ENCODE peak calls at places on chromosome 12, in five cellular contexts. G is HepG2, B is H1, K is HCT116, X is K562. D is an unnamed sample.

GRCh38 chr12:12718382-12718761 is 1.2 kb downstream of the CDKN1B start:
- DNase-seq in G (no peak), B (no peak), K (no peak), X (no peak), D (no peak)

GRCh38 chr12:95788637-95789036 is 1.9 kb downstream of the NTN4 start:
- DNase-seq in G (no peak), B (no peak), K (no peak), X (no peak), D (no peak)

GRCh38 chr12:47207005-47207717 is 127.4 kb upstream of the AMIGO2 start:
- DNase-seq in G (no peak), B (no peak), K (no peak), X (no peak), D (peak)

GRCh38 chr12:47545938-47546609 is 159.8 kb downstream of the RPAP3 start:
- DNase-seq in G (no peak), B (no peak), K (no peak), X (no peak), D (no peak)

GRCh38 chr12:105330938-105331804 is 680 bp downstream of the C12orf75 start:
- DNase-seq in G (no peak), B (no peak), K (no peak), X (peak), D (no peak)

GRCh38 chr12:132046561-132046960 is 96.8 kb downstream of the EP400 start:
- DNase-seq in G (no peak), B (no peak), K (no peak), X (no peak), D (no peak)

GRCh38 chr12:102316723-102317122 is 119.1 kb upstream of the PMCH start:
- DNase-seq in G (no peak), B (no peak), K (no peak), X (no peak), D (no peak)

GRCh38 chr12:59833408-59833807 is 237.6 kb downstream of the SLC16A7 start:
- DNase-seq in G (no peak), B (no peak), K (no peak), X (no peak), D (no peak)

GRCh38 chr12:4900327-4900726 is 9.4 kb upstream of the KCNA1 start:
- DNase-seq in G (no peak), B (no peak), K (no peak), X (no peak), D (no peak)

GRCh38 chr12:63826002-63826585 is 18.4 kb upstream of the SRGAP1 start:
- DNase-seq in G (peak), B (no peak), K (peak), X (no peak), D (no peak)

GRCh38 chr12:44507471-44507870 is 368.6 kb downstream of the NELL2 start:
- DNase-seq in G (no peak), B (no peak), K (no peak), X (no peak), D (no peak)

GRCh38 chr12:49331360-49332222 is 5.4 kb downstream of the C1QL4 start:
- DNase-seq in G (peak), B (no peak), K (peak), X (peak), D (no peak)

GRCh38 chr12:49792976-49793580 is 35.1 kb downstream of the NCKAP5L start:
- DNase-seq in G (no peak), B (no peak), K (no peak), X (peak), D (no peak)

GRCh38 chr12:12660201-12660600 is 35.8 kb downstream of the GPR19 start:
- DNase-seq in G (no peak), B (no peak), K (no peak), X (no peak), D (no peak)

GRCh38 chr12:26704684-26705475 is 128.1 kb downstream of the ITPR2 start:
- DNase-seq in G (peak), B (no peak), K (no peak), X (no peak), D (no peak)

GRCh38 chr12:19761465-19761864 is 322.2 kb downstream of the AEBP2 start:
- DNase-seq in G (no peak), B (no peak), K (no peak), X (no peak), D (no peak)

GRCh38 chr12:44875954-44876553 is at the start of gene NELL2:
- DNase-seq in G (no peak), B (peak), K (no peak), X (peak), D (no peak)

GRCh38 chr12:54173066-54173726 is 15.6 kb downstream of the SMUG1 start:
- DNase-seq in G (no peak), B (no peak), K (no peak), X (peak), D (no peak)

GRCh38 chr12:132514216-132514820 is 24.4 kb downstream of the FBRSL1 start:
- DNase-seq in G (no peak), B (no peak), K (no peak), X (no peak), D (no peak)

GRCh38 chr12:12133785-12134184 is 63.0 kb downstream of the BCL2L14 start:
- DNase-seq in G (no peak), B (no peak), K (no peak), X (no peak), D (no peak)

GRCh38 chr12:96354326-96354725 is 45.9 kb downstream of the CDK17 start:
- DNase-seq in G (no peak), B (no peak), K (no peak), X (no peak), D (no peak)

GRCh38 chr12:107093547-107094448 is at the start of gene CRY1:
- DNase-seq in G (peak), B (peak), K (peak), X (peak), D (peak)

GRCh38 chr12:132238487-132239248 is 90.7 kb downstream of the GALNT9 start:
- DNase-seq in G (no peak), B (no peak), K (no peak), X (no peak), D (no peak)

GRCh38 chr12:132686831-132687210 is 321 bp downstream of the POLE start:
- DNase-seq in G (no peak), B (no peak), K (no peak), X (peak), D (no peak)

GRCh38 chr12:34033628-34034296 is 11.5 kb downstream of the ALG10 start:
- DNase-seq in G (peak), B (no peak), K (peak), X (peak), D (no peak)

GRCh38 chr12:3705349-3705675 is 47.6 kb downstream of the CRACR2A start:
- DNase-seq in G (no peak), B (no peak), K (no peak), X (no peak), D (no peak)

GRCh38 chr12:66086001-66086400 is 44.5 kb downstream of the LLPH start:
- DNase-seq in G (no peak), B (no peak), K (no peak), X (no peak), D (no peak)

GRCh38 chr12:12673296-12673695 is 22.7 kb downstream of the GPR19 start:
- DNase-seq in G (no peak), B (no peak), K (no peak), X (no peak), D (peak)

GRCh38 chr12:89456565-89456964 is 68.0 kb downstream of the GALNT4 start:
- DNase-seq in G (no peak), B (no peak), K (no peak), X (no peak), D (no peak)
- TF ChIP-seq ATF3 in G (no peak), B (no peak), K (no peak), X (no peak), D (no peak)

GRCh38 chr12:8953773-8954402 is 4.4 kb upstream of the M6PR start:
- DNase-seq in G (no peak), B (no peak), K (no peak), X (no peak), D (no peak)
- TF ChIP-seq SRF in G (no peak), B (no peak), K (no peak), X (no peak), D (no peak)

DNA sequence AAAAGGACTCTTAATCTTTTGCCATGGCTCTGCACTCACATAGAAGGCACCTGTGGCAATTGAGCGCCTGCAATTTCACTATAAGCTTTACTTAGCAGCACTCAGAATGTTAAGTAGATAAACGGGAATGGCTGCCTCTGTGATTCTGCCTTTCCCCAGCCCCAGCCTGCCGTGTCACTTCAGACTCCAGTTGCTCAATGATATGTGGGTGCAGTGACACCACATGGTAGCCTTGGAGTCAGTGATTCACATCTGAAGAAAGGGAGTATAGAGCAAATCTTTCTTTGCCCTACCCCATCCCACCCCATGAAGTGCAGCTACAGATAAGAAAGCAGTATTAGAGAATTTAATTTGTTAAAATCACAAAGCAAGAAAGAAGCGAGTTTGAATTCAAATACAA is 96.1 kb downstream of the ZFC3H1 start:
- DNase-seq in G (no peak), B (no peak), K (no peak), X (peak), D (no peak)
- TF ChIP-seq ATF3 in G (no peak), B (no peak), K (no peak), X (no peak), D (no peak)

GRCh38 chr12:42103155-42103554 is 41.5 kb downstream of the GXYLT1 start:
- DNase-seq in G (no peak), B (no peak), K (no peak), X (no peak), D (no peak)

GRCh38 chr12:42102720-42103119 is 42.0 kb downstream of the GXYLT1 start:
- DNase-seq in G (no peak), B (no peak), K (no peak), X (no peak), D (no peak)

GRCh38 chr12:42099433-42099832 is 45.2 kb downstream of the GXYLT1 start:
- DNase-seq in G (no peak), B (no peak), K (no peak), X (no peak), D (no peak)

GRCh38 chr12:42094277-42094676 is 50.4 kb downstream of the GXYLT1 start:
- DNase-seq in G (no peak), B (no peak), K (peak), X (no peak), D (no peak)

DNA sequence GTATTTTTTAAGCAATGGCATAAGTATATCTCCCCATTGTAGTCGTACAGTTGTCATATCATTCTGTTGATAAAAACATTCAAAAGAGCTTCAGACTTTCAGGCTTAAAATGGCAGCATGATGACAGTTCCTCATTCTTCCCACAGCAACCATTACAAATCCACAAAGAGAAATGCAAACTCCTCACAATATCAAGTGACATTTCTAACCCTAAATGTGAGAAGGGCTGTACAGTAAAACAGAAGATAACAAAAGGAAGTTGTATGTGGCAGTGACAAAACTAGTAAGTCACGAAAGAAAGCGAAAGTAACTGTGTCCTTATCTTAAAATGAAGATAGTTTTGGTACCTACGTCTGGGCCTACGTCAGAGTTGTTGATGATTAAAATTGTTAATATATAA is 46.7 kb downstream of the GXYLT1 start:
- DNase-seq in G (no peak), B (no peak), K (no peak), X (no peak), D (peak)
- TF ChIP-seq SRF in G (no peak), B (no peak), K (no peak), X (no peak), D (no peak)

GRCh38 chr12:1863823-1864222 is 43.5 kb downstream of the LRTM2 start:
- DNase-seq in G (no peak), B (no peak), K (no peak), X (no peak), D (no peak)

GRCh38 chr12:1865284-1865866 is 45.0 kb downstream of the LRTM2 start:
- DNase-seq in G (no peak), B (no peak), K (no peak), X (no peak), D (no peak)

GRCh38 chr12:1869145-1869544 is 48.8 kb downstream of the LRTM2 start:
- DNase-seq in G (no peak), B (no peak), K (no peak), X (no peak), D (no peak)

GRCh38 chr12:1864456-1864855 is 44.1 kb downstream of the LRTM2 start:
- DNase-seq in G (no peak), B (no peak), K (no peak), X (no peak), D (no peak)

DNA sequence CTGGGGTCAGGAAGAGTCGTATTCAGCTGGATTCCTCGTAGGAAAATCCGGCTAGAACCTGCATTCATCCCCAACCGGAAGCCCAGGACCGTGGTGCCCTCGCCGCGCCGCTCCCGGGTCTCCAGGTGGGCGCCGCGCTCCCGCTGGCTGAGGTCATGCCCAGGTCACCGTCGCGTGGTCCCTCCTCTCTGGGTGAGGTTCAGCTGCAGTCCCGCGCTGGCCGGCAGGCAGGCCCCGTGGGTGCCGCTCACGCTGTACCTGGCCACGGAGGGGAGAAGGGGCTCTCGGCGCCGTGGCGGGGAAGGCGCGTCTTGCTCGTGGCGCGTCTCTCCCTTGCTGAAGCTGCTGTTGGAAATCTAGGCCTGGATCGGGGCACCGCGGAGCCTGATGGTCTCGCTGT is 44.5 kb downstream of the LRTM2 start:
- DNase-seq in G (no peak), B (no peak), K (no peak), X (no peak), D (no peak)
- TF ChIP-seq ATF3 in G (no peak), B (no peak), K (no peak), X (no peak), D (no peak)

GRCh38 chr12:120500577-120500976 is 4.7 kb downstream of the DYNLL1 start:
- DNase-seq in G (no peak), B (no peak), K (no peak), X (no peak), D (no peak)
- TF ChIP-seq SRF in G (no peak), B (no peak), K (no peak), X (no peak), D (no peak)

GRCh38 chr12:119602695-119603094 is 9.1 kb downstream of the TMEM233 start:
- DNase-seq in G (no peak), B (no peak), K (no peak), X (no peak), D (no peak)

GRCh38 chr12:119601877-119602536 is 8.4 kb downstream of the TMEM233 start:
- DNase-seq in G (no peak), B (no peak), K (no peak), X (no peak), D (no peak)

GRCh38 chr12:119609358-119609757 is 15.8 kb downstream of the TMEM233 start:
- DNase-seq in G (no peak), B (no peak), K (no peak), X (no peak), D (no peak)

GRCh38 chr12:119598159-119598558 is 4.6 kb downstream of the TMEM233 start:
- DNase-seq in G (no peak), B (no peak), K (no peak), X (no peak), D (no peak)

GRCh38 chr12:119603767-119604166 is 10.2 kb downstream of the TMEM233 start:
- DNase-seq in G (no peak), B (no peak), K (no peak), X (no peak), D (no peak)
- TF ChIP-seq ATF3 in G (no peak), B (no peak), K (no peak), X (no peak), D (no peak)

GRCh38 chr12:31780096-31780495 is 51.3 kb upstream of the AMN1 start:
- DNase-seq in G (no peak), B (no peak), K (no peak), X (no peak), D (no peak)
- TF ChIP-seq SRF in G (no peak), B (no peak), K (no peak), X (no peak), D (no peak)

GRCh38 chr12:84741727-84742126 is 170.9 kb downstream of the SLC6A15 start:
- DNase-seq in G (no peak), B (no peak), K (no peak), X (no peak), D (no peak)

GRCh38 chr12:84732941-84733340 is 179.7 kb downstream of the SLC6A15 start:
- DNase-seq in G (no peak), B (no peak), K (no peak), X (no peak), D (no peak)

GRCh38 chr12:84740602-84741001 is 172.0 kb downstream of the SLC6A15 start:
- DNase-seq in G (no peak), B (no peak), K (no peak), X (no peak), D (no peak)

DNA sequence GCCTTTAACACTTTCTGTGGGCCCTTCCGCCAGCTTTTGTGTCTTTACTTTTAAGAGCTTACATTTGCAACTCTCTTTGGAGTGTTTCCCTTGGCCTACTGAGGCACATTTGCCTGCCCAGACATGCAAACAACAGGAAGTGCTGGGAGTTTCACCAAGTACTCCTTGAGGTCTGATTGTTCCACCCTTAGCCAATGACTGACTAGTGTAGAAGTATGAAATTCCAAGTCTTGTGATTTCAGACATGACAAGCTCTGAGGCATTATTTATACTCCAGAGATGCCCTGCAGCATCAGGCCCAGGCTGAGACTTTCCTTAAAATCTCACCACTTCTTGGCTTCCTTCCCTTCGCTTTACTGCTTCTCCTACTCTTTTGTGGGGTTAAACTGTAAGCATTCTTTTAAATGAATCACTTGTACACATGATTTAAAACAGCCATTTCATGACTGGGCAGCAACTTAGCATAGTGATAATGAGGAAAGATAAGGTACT is 174.1 kb downstream of the SLC6A15 start:
- DNase-seq in G (no peak), B (no peak), K (no peak), X (no peak), D (no peak)
- TF ChIP-seq ATF3 in G (no peak), B (no peak), K (no peak), X (no peak), D (no peak)

GRCh38 chr12:6272300-6273208 is 37.9 kb upstream of the PLEKHG6 start:
- DNase-seq in G (no peak), B (no peak), K (peak), X (peak), D (no peak)
- TF ChIP-seq SRF in G (no peak), B (no peak), K (no peak), X (no peak), D (no peak)